ENCODE peak calls at places on chromosomes 13 and 19, in seven cellular contexts. B is effector memory CD4-positive, alpha-beta T cell; Q is uterus; N is CD8-positive, alpha-beta T cell; S is iPS DF 6.9; I is cardiac muscle cell; C is left ventricle myocardium inferior. V is an unnamed sample. For H3K9me3 and H3K36me3, the result is how much of the 10 kb centered on the place peaks cover.

GRCh38 chr13:74443623-74444022 is 309.4 kb upstream of the KLF12 start:
- DNase-seq in B (no peak), Q (no peak), N (no peak), S (no peak), I (peak), C (no peak), V (no peak)

GRCh38 chr19:2503521-2504109 is 27.7 kb downstream of the GADD45B start:
- DNase-seq in B (peak), Q (no peak), N (peak), S (no peak), I (peak), C (no peak), V (peak)

GRCh38 chr19:6720369-6721112 is at the start of gene C3:
- DNase-seq in B (no peak), Q (peak), N (no peak), S (no peak), I (peak), C (peak), V (no peak)

GRCh38 chr19:1167687-1168561 is 6.1 kb downstream of the SBNO2 start:
- DNase-seq in B (no peak), Q (no peak), N (no peak), S (no peak), I (no peak), C (no peak), V (no peak)

GRCh38 chr13:23901365-23901764 is 4.1 kb upstream of the C1QTNF9B start:
- DNase-seq in B (no peak), Q (no peak), N (no peak), S (no peak), I (no peak), C (no peak), V (no peak)

GRCh38 chr19:39237200-39238184 is 7.3 kb downstream of the IFNL3 start:
- DNase-seq in B (no peak), Q (no peak), N (no peak), S (no peak), I (no peak), C (no peak), V (no peak)

GRCh38 chr19:45069056-45069455 is 7.2 kb downstream of the ZNF296 start:
- DNase-seq in B (no peak), Q (no peak), N (no peak), S (no peak), I (peak), C (peak), V (no peak)

GRCh38 chr13:95301135-95301946 is at the start of gene ABCC4:
- DNase-seq in B (peak), Q (peak), N (peak), S (peak), I (peak), C (peak), V (peak)

GRCh38 chr13:44637581-44637980 is 61.5 kb upstream of the TSC22D1 start:
- DNase-seq in B (no peak), Q (no peak), N (no peak), S (no peak), I (peak), C (no peak), V (no peak)

GRCh38 chr13:68185767-68186166 is 955.6 kb upstream of the PCDH9 start:
- DNase-seq in B (no peak), Q (no peak), N (no peak), S (no peak), I (no peak), C (no peak), V (no peak)

GRCh38 chr19:532578-533484 is 1.3 kb downstream of the CDC34 start:
- DNase-seq in B (peak), Q (peak), N (no peak), S (no peak), I (peak), C (peak), V (peak)

GRCh38 chr13:77928909-77929308 is 10.3 kb upstream of the EDNRB start:
- DNase-seq in B (no peak), Q (no peak), N (no peak), S (no peak), I (no peak), C (no peak), V (no peak)

GRCh38 chr19:33426621-33427475 is 53.3 kb downstream of the CEBPG start:
- DNase-seq in B (no peak), Q (no peak), N (no peak), S (no peak), I (no peak), C (no peak), V (no peak)

GRCh38 chr13:42232671-42233070 is 39.3 kb upstream of the AKAP11 start:
- DNase-seq in B (no peak), Q (no peak), N (no peak), S (no peak), I (no peak), C (no peak), V (no peak)

GRCh38 chr13:41562541-41563178 is 105.3 kb downstream of the RGCC start:
- DNase-seq in B (no peak), Q (no peak), N (no peak), S (no peak), I (no peak), C (no peak), V (no peak)

GRCh38 chr19:2495651-2496316 is 19.9 kb downstream of the GADD45B start:
- DNase-seq in B (no peak), Q (peak), N (no peak), S (no peak), I (peak), C (no peak), V (peak)

GRCh38 chr19:2230807-2231533 is 5.2 kb downstream of the PLEKHJ1 start:
- DNase-seq in B (no peak), Q (no peak), N (no peak), S (no peak), I (no peak), C (no peak), V (no peak)

GRCh38 chr19:54995561-54995960 is 29.4 kb downstream of the NLRP2 start:
- DNase-seq in B (no peak), Q (no peak), N (no peak), S (no peak), I (no peak), C (no peak), V (no peak)

GRCh38 chr19:27774827-27775226 is 1438.1 kb downstream of the UQCRFS1 start:
- DNase-seq in B (no peak), Q (no peak), N (no peak), S (no peak), I (no peak), C (no peak), V (peak)

GRCh38 chr13:30346159-30346788 is 38.9 kb upstream of the KATNAL1 start:
- DNase-seq in B (peak), Q (no peak), N (peak), S (no peak), I (no peak), C (no peak), V (no peak)

GRCh38 chr13:32381539-32381938 is 46.4 kb downstream of the N4BP2L1 start:
- DNase-seq in B (no peak), Q (no peak), N (no peak), S (peak), I (peak), C (no peak), V (no peak)

GRCh38 chr19:29294343-29294811 is 81.4 kb upstream of the UQCRFS1 start:
- DNase-seq in B (no peak), Q (no peak), N (no peak), S (no peak), I (peak), C (no peak), V (no peak)

GRCh38 chr13:50299546-50300249 is 284.5 kb downstream of the KCNRG start:
- DNase-seq in B (no peak), Q (no peak), N (no peak), S (no peak), I (no peak), C (no peak), V (peak)

GRCh38 chr13:30696278-30697176 is 38.8 kb upstream of the ALOX5AP start:
- DNase-seq in B (no peak), Q (no peak), N (no peak), S (no peak), I (peak), C (peak), V (no peak)

GRCh38 chr19:3284759-3285646 is 60.5 kb downstream of the CELF5 start:
- DNase-seq in B (peak), Q (peak), N (peak), S (peak), I (peak), C (peak), V (peak)

GRCh38 chr13:36345438-36346221 is 564 bp downstream of the SPART start:
- DNase-seq in B (peak), Q (peak), N (no peak), S (no peak), I (peak), C (peak), V (peak)

GRCh38 chr19:1601613-1602064 is 3.6 kb downstream of the UQCR11 start:
- DNase-seq in B (no peak), Q (no peak), N (no peak), S (no peak), I (no peak), C (no peak), V (no peak)

GRCh38 chr13:89852570-89852969 is 1494.9 kb upstream of the MIR17HG start:
- DNase-seq in B (no peak), Q (no peak), N (no peak), S (no peak), I (no peak), C (no peak), V (no peak)
- H3K9me3 ChIP-seq in B (under half), Q (under half), N (under half), S (under half), I (under half), C (under half), V (under half)

GRCh38 chr19:47490847-47491246 is 6.8 kb upstream of the KPTN start:
- DNase-seq in B (no peak), Q (no peak), N (no peak), S (no peak), I (no peak), C (no peak), V (no peak)

GRCh38 chr19:47491358-47492136 is 7.5 kb upstream of the KPTN start:
- DNase-seq in B (no peak), Q (no peak), N (no peak), S (no peak), I (no peak), C (no peak), V (no peak)

GRCh38 chr19:47493378-47494210 is 9.6 kb upstream of the KPTN start:
- DNase-seq in B (no peak), Q (no peak), N (no peak), S (no peak), I (no peak), C (peak), V (no peak)

GRCh38 chr19:47492571-47493377 is 8.8 kb upstream of the KPTN start:
- DNase-seq in B (no peak), Q (no peak), N (no peak), S (no peak), I (no peak), C (no peak), V (no peak)

DNA sequence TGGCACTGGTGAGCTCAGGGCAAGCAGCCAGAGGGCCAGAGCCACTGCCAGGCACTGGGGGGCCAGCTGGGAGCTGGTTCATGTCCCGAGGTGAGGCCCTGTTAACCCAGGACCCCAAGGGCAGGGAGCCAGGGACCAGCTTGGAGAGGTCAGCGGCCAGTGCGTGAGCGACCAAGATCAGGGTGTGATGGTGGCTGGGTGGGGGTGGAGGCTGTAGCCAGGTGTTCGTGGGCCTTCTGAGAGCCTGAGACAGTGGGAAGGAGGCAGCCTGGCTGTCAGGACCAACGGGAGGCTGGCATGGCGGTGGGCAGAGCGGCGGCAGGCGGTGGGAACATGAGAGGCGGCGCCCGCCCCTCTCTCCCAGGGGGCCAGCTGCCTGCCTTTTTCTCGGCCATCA is 8.1 kb upstream of the KPTN start:
- DNase-seq in B (no peak), Q (no peak), N (no peak), S (no peak), I (no peak), C (no peak), V (no peak)
- H3K36me3 ChIP-seq in B (half or more), Q (under half), N (under half), S (under half), I (under half), C (half or more), V (half or more)

DNA sequence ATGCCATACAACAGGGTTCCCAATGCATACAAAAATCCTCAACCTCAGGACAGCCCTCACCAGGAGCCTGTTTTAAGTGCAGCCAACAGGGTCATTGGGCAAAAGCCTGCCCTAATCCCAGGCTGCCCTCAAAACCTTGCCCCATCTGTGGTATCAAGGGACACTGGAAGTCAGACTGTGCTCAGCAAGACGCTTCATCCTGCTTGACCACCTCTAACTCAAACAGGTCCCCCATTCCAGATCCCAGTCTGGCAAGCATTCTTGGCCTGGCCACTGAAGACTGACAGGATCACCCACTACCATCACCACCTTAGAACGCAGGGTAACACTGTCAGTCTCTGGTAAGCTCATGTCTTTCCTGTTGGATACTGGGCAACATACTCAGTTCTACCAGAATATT is 15.0 kb upstream of the ZSCAN4 start:
- DNase-seq in B (no peak), Q (no peak), N (no peak), S (no peak), I (no peak), C (no peak), V (no peak)
- H3K9me3 ChIP-seq in B (under half), Q (under half), N (under half), S (under half), I (under half), C (under half), V (under half)

DNA sequence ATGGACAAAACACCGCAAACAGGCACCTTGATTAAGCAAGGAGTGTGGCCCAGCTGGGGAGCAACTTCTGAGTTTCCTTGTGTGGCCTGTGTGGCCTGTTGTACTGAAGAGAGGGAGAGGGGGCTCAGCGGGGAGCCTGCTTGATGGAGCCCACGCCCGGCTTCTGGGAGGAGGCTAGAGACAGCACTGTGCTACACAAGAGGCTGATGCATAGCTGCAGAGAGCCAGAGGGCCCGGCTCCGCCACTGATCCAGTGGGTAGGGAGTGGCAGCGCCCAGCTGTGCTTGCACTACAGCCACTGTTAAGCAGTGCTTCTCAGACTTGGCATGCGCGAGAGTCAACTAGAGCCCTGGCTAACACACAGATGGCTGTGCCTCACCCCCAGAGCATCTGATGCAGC is 19.0 kb downstream of the LYL1 start:
- DNase-seq in B (no peak), Q (no peak), N (no peak), S (no peak), I (no peak), C (no peak), V (no peak)
- H3K36me3 ChIP-seq in B (under half), Q (under half), N (under half), S (under half), I (under half), C (under half), V (under half)